ENCODE peak calls at places on chromosomes 7 and 10, in four cellular contexts. J is stomach, P is prostate gland, O is sigmoid colon. B is an unnamed sample.

GRCh38 chr7:73683916-73684693 is 708 bp downstream of the BUD23 start:
- DNase-seq in J (no peak), P (no peak), O (no peak), B (no peak)

GRCh38 chr7:143458263-143458662 is 15.0 kb downstream of the TAS2R60 start:
- DNase-seq in J (no peak), P (no peak), O (no peak), B (no peak)

GRCh38 chr10:91239789-91240188 is 19.3 kb downstream of the PCGF5 start:
- DNase-seq in J (no peak), P (no peak), O (no peak), B (no peak)

GRCh38 chr10:97888134-97888533 is 38.5 kb downstream of the GOLGA7B start:
- DNase-seq in J (no peak), P (no peak), O (no peak), B (no peak)

GRCh38 chr10:96496281-96496925 is 17.3 kb downstream of the TLL2 start:
- DNase-seq in J (no peak), P (no peak), O (no peak), B (no peak)

GRCh38 chr7:10022480-10022879 is 951.2 kb upstream of the PHF14 start:
- DNase-seq in J (no peak), P (no peak), O (no peak), B (no peak)

GRCh38 chr10:26939957-26940354 is 79.2 kb upstream of the ABI1 start:
- DNase-seq in J (no peak), P (no peak), O (no peak), B (no peak)

GRCh38 chr10:11687357-11687771 is 54.8 kb upstream of the ECHDC3 start:
- DNase-seq in J (no peak), P (no peak), O (no peak), B (no peak)

GRCh38 chr7:105594034-105594433 is 12.7 kb upstream of the EFCAB10 start:
- DNase-seq in J (no peak), P (peak; percentile 28), O (no peak), B (no peak)

GRCh38 chr7:42194218-42194617 is 42.8 kb downstream of the GLI3 start:
- DNase-seq in J (no peak), P (no peak), O (no peak), B (no peak)

GRCh38 chr7:69799048-69799697 is 200.9 kb downstream of the AUTS2 start:
- DNase-seq in J (no peak), P (no peak), O (no peak), B (no peak)

GRCh38 chr7:51011710-51012350 is 229.1 kb upstream of the GRB10 start:
- DNase-seq in J (no peak), P (no peak), O (no peak), B (no peak)

GRCh38 chr7:32078824-32079223 is 8.6 kb upstream of the PDE1C start:
- DNase-seq in J (no peak), P (no peak), O (no peak), B (no peak)

GRCh38 chr10:58511765-58512469 is 755 bp upstream of the BICC1 start:
- DNase-seq in J (no peak), P (no peak), O (no peak), B (no peak)

GRCh38 chr10:43419997-43420368 is 11.0 kb upstream of the HNRNPF start:
- DNase-seq in J (no peak), P (no peak), O (no peak), B (no peak)

GRCh38 chr10:44640429-44640828 is 255.5 kb upstream of the CXCL12 start:
- DNase-seq in J (no peak), P (no peak), O (no peak), B (no peak)

GRCh38 chr7:128221929-128222403 is 19.1 kb upstream of the LEP start:
- DNase-seq in J (no peak), P (no peak), O (no peak), B (peak; percentile 74)

GRCh38 chr7:129607471-129608120 is 3.9 kb upstream of the NRF1 start:
- DNase-seq in J (no peak), P (no peak), O (no peak), B (peak; percentile 64)

GRCh38 chr7:106523482-106523881 is 137.5 kb downstream of the CCDC71L start:
- DNase-seq in J (no peak), P (no peak), O (no peak), B (no peak)

GRCh38 chr10:113534428-113534827 is 18.4 kb upstream of the HABP2 start:
- DNase-seq in J (no peak), P (no peak), O (no peak), B (no peak)

GRCh38 chr10:128158024-128158795 is 32.0 kb upstream of the MKI67 start:
- DNase-seq in J (no peak), P (no peak), O (no peak), B (no peak)

GRCh38 chr10:29132821-29133156 is 156.1 kb upstream of the LYZL1 start:
- DNase-seq in J (no peak), P (no peak), O (no peak), B (no peak)

GRCh38 chr7:156752371-156753297 is 112.1 kb downstream of the RNF32 start:
- DNase-seq in J (no peak), P (no peak), O (no peak), B (no peak)

GRCh38 chr10:19819419-19820033 is 3.3 kb downstream of the PLXDC2 start:
- DNase-seq in J (no peak), P (peak; percentile 71), O (no peak), B (peak; percentile 4)

GRCh38 chr7:43647314-43647691 is 64.4 kb downstream of the STK17A start:
- DNase-seq in J (no peak), P (no peak), O (no peak), B (no peak)

GRCh38 chr10:124696446-124697392 is 47.5 kb downstream of the FAM53B start:
- DNase-seq in J (no peak), P (no peak), O (no peak), B (no peak)

GRCh38 chr10:10394933-10395658 is 622.6 kb upstream of the CELF2 start:
- DNase-seq in J (no peak), P (no peak), O (no peak), B (no peak)

GRCh38 chr10:48453451-48454301 is 147.2 kb downstream of the MAPK8 start:
- DNase-seq in J (peak; percentile 24), P (no peak), O (no peak), B (no peak)

GRCh38 chr10:29746080-29746797 is 111.5 kb upstream of the SVIL start:
- DNase-seq in J (no peak), P (no peak), O (peak; percentile 52), B (no peak)

GRCh38 chr7:95491634-95492314 is 6.0 kb downstream of the ASB4 start:
- DNase-seq in J (no peak), P (no peak), O (no peak), B (no peak)

GRCh38 chr7:102415685-102416225 is 17.6 kb upstream of the ORAI2 start:
- DNase-seq in J (no peak), P (no peak), O (no peak), B (no peak)
- TF ChIP-seq POLR2AphosphoS5 in J (no peak), P (no peak), O (no peak), B (peak; percentile 37)

GRCh38 chr10:95454940-95455339 is 106.2 kb downstream of the SORBS1 start:
- DNase-seq in J (no peak), P (no peak), O (no peak), B (no peak)
- H3K4me3 ChIP-seq in J (no peak overlapping the region), P (no peak overlapping the region), O (no peak overlapping the region), B (no peak overlapping the region)

GRCh38 chr7:36661135-36661840 is 63.0 kb downstream of the AOAH start:
- DNase-seq in J (no peak), P (no peak), O (no peak), B (no peak)
- TF ChIP-seq POLR2AphosphoS5 in J (no peak), P (no peak), O (no peak), B (no peak)

GRCh38 chr10:110569736-110570135 is 2.2 kb downstream of the SMC3 start:
- DNase-seq in J (no peak), P (no peak), O (no peak), B (no peak)

GRCh38 chr10:110568055-110568735 is 700 bp downstream of the SMC3 start:
- DNase-seq in J (peak; percentile 46), P (peak; percentile 25), O (peak; percentile 74), B (no peak)

GRCh38 chr10:110571093-110571743 is 3.7 kb downstream of the SMC3 start:
- DNase-seq in J (no peak), P (no peak), O (no peak), B (no peak)

GRCh38 chr10:110567201-110568054 is at the start of gene SMC3:
- DNase-seq in J (peak; percentile 89), P (peak; percentile 83), O (peak; percentile 95), B (peak; percentile 90)

GRCh38 chr10:110569120-110569519 is 1.6 kb downstream of the SMC3 start:
- DNase-seq in J (no peak), P (no peak), O (no peak), B (no peak)
- H3K4me3 ChIP-seq in J (peak overlapping the region; percentile 93), P (peak overlapping the region; percentile 94), O (peak overlapping the region; percentile 97), B (peak overlapping the region; percentile 94)

GRCh38 chr7:140671966-140672365 is 779 bp upstream of the ADCK2 start:
- DNase-seq in J (no peak), P (no peak), O (peak; percentile 48), B (no peak)

GRCh38 chr7:140673770-140674155 is 1.0 kb downstream of the ADCK2 start:
- DNase-seq in J (peak; percentile 41), P (no peak), O (peak; percentile 72), B (no peak)

GRCh38 chr7:140674356-140674800 is 1.6 kb downstream of the ADCK2 start:
- DNase-seq in J (peak; percentile 63), P (no peak), O (peak; percentile 40), B (no peak)

GRCh38 chr7:140673063-140673769 is 471 bp downstream of the ADCK2 start:
- DNase-seq in J (peak; percentile 81), P (peak; percentile 73), O (peak; percentile 70), B (peak; percentile 17)

GRCh38 chr7:140672382-140673062 is at the start of gene ADCK2:
- DNase-seq in J (peak; percentile 71), P (peak; percentile 59), O (peak; percentile 67), B (peak; percentile 24)
- TF ChIP-seq POLR2AphosphoS5 in J (no peak), P (no peak), O (no peak), B (no peak)

GRCh38 chr7:133252506-133252857 is 396 bp upstream of the EXOC4 start:
- DNase-seq in J (no peak), P (no peak), O (no peak), B (no peak)
- H3K4me3 ChIP-seq in J (peak overlapping the region; percentile 80), P (peak overlapping the region; percentile 67), O (peak overlapping the region; percentile 90), B (no peak overlapping the region)

B was measured in HL-60.